ENCODE peak calls at places on chromosomes 12 and 14, in seven cellular contexts. G is cardiac fibroblast, H is gastrocnemius medialis, Y is WTC11, S is neural progenitor cell, L is bronchial epithelial cell, I is WERI-Rb-1. X is an unnamed sample.

GRCh38 chr14:20732950-20733650 is 12.6 kb upstream of the EDDM3A start:
- DNase-seq in G (no peak), H (peak), Y (no peak), S (no peak), L (no peak), I (no peak), X (no peak)

GRCh38 chr12:14846878-14847580 is 3.7 kb upstream of the ART4 start:
- DNase-seq in G (no peak), H (no peak), Y (no peak), S (no peak), L (no peak), I (no peak), X (no peak)

GRCh38 chr12:90959538-90960139 is 4.7 kb upstream of the CCER1 start:
- DNase-seq in G (peak), H (no peak), Y (no peak), S (peak), L (peak), I (peak), X (peak)

GRCh38 chr12:95262808-95263207 is 45.2 kb downstream of the VEZT start:
- DNase-seq in G (peak), H (no peak), Y (no peak), S (no peak), L (peak), I (no peak), X (peak)

GRCh38 chr14:63928744-63929174 is 76.0 kb downstream of the SYNE2 start:
- DNase-seq in G (peak), H (no peak), Y (no peak), S (no peak), L (no peak), I (no peak), X (no peak)

GRCh38 chr12:106774808-106775524 is 484 bp downstream of the RIC8B start:
- DNase-seq in G (no peak), H (no peak), Y (no peak), S (no peak), L (no peak), I (no peak), X (no peak)

GRCh38 chr12:24072302-24072701 is 122.8 kb upstream of the SOX5 start:
- DNase-seq in G (no peak), H (no peak), Y (no peak), S (no peak), L (no peak), I (no peak), X (no peak)

GRCh38 chr14:102028733-102029132 is 58.1 kb downstream of the HSP90AA1 start:
- DNase-seq in G (peak), H (no peak), Y (no peak), S (no peak), L (peak), I (peak), X (no peak)

GRCh38 chr12:83893101-83893500 is 1019.5 kb downstream of the SLC6A15 start:
- DNase-seq in G (no peak), H (no peak), Y (no peak), S (no peak), L (no peak), I (no peak), X (no peak)

GRCh38 chr12:11869406-11869805 is 201.3 kb upstream of the BCL2L14 start:
- DNase-seq in G (no peak), H (no peak), Y (no peak), S (no peak), L (no peak), I (no peak), X (no peak)

GRCh38 chr12:52233462-52234141 is 559 bp downstream of the KRT7 start:
- DNase-seq in G (no peak), H (no peak), Y (peak), S (peak), L (no peak), I (no peak), X (no peak)

GRCh38 chr14:64974563-64974962 is 2.4 kb upstream of the RAB15 start:
- DNase-seq in G (no peak), H (no peak), Y (peak), S (peak), L (no peak), I (no peak), X (no peak)

GRCh38 chr14:35783699-35784098 is 25.4 kb downstream of the RALGAPA1 start:
- DNase-seq in G (no peak), H (no peak), Y (no peak), S (no peak), L (no peak), I (no peak), X (no peak)

GRCh38 chr14:89540830-89541470 is 123.9 kb upstream of the FOXN3 start:
- DNase-seq in G (peak), H (no peak), Y (no peak), S (no peak), L (peak), I (no peak), X (no peak)

GRCh38 chr12:54227376-54227775 is 38.6 kb upstream of the SMUG1 start:
- DNase-seq in G (no peak), H (no peak), Y (no peak), S (no peak), L (no peak), I (no peak), X (no peak)

GRCh38 chr14:67532998-67533753 is at the start of gene PLEKHH1:
- DNase-seq in G (peak), H (peak), Y (peak), S (peak), L (peak), I (peak), X (peak)

GRCh38 chr12:92030618-92031017 is 115.0 kb downstream of the BTG1 start:
- DNase-seq in G (peak), H (peak), Y (no peak), S (no peak), L (no peak), I (no peak), X (no peak)

GRCh38 chr14:92897922-92898599 is 24.9 kb upstream of the CHGA start:
- DNase-seq in G (no peak), H (no peak), Y (no peak), S (no peak), L (no peak), I (no peak), X (no peak)

GRCh38 chr14:80636071-80636470 is 305.5 kb downstream of the CEP128 start:
- DNase-seq in G (peak), H (no peak), Y (no peak), S (peak), L (peak), I (no peak), X (no peak)

GRCh38 chr12:113109872-113110623 is 25.5 kb downstream of the RASAL1 start:
- DNase-seq in G (no peak), H (no peak), Y (no peak), S (no peak), L (no peak), I (no peak), X (no peak)

GRCh38 chr14:54627718-54628345 is 60.9 kb downstream of the SAMD4A start:
- DNase-seq in G (peak), H (peak), Y (no peak), S (peak), L (no peak), I (no peak), X (peak)

GRCh38 chr14:51554953-51555352 is 96.8 kb upstream of the FRMD6 start:
- DNase-seq in G (peak), H (no peak), Y (no peak), S (peak), L (no peak), I (no peak), X (no peak)

GRCh38 chr14:36515896-36516718 is 3.9 kb downstream of the NKX2-1 start:
- DNase-seq in G (no peak), H (no peak), Y (no peak), S (no peak), L (no peak), I (no peak), X (no peak)

GRCh38 chr14:89444536-89445125 is 27.6 kb upstream of the FOXN3 start:
- DNase-seq in G (peak), H (no peak), Y (no peak), S (no peak), L (no peak), I (no peak), X (no peak)

GRCh38 chr12:94761559-94761958 is 111.2 kb upstream of the TMCC3 start:
- DNase-seq in G (peak), H (no peak), Y (no peak), S (no peak), L (peak), I (no peak), X (no peak)

GRCh38 chr12:76290963-76291859 is 57.0 kb downstream of the BBS10 start:
- DNase-seq in G (peak), H (no peak), Y (no peak), S (no peak), L (no peak), I (no peak), X (no peak)

GRCh38 chr14:54354096-54354495 is 42.7 kb upstream of the CDKN3 start:
- DNase-seq in G (no peak), H (no peak), Y (no peak), S (no peak), L (no peak), I (no peak), X (no peak)

GRCh38 chr12:110531741-110532333 is 29.7 kb downstream of the RAD9B start:
- DNase-seq in G (peak), H (no peak), Y (no peak), S (no peak), L (peak), I (no peak), X (no peak)

GRCh38 chr12:61894168-61894567 is 366.0 kb upstream of the USP15 start:
- DNase-seq in G (no peak), H (no peak), Y (no peak), S (no peak), L (no peak), I (no peak), X (no peak)

GRCh38 chr14:22545842-22546721 is 42.9 kb downstream of the DAD1 start:
- DNase-seq in G (peak), H (no peak), Y (no peak), S (peak), L (peak), I (no peak), X (peak)
- TF ChIP-seq CTCF in G (no peak), H (no peak), Y (no peak), S (no peak), L (no peak), I (no peak), X (no peak)

DNA sequence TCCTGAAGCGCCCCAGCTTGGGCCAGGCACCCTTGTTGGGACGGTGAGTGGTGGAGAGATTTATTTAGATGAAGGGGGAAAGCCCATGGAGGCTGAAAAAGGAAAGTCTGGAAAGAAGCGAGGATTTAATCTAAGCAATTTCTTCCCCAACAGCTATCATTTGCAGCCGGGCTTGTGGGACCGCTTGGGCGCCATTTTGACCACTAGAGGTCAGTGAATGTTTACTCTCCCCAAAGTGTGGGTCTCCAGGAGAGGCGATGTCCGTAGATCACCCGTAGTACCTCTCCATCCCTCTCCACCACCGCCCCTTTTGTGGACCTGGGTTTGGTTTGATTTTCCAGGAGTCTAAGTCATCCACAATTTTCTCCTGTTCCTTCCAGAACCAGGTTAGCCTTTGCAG is 91.2 kb upstream of the PARP11 start:
- DNase-seq in G (no peak), H (no peak), Y (peak), S (peak), L (no peak), I (peak), X (peak)
- TF ChIP-seq CTCF in G (no peak), H (no peak), Y (peak), S (peak), L (no peak), I (peak), X (no peak)

GRCh38 chr14:40199101-40199500 is 766.9 kb upstream of the FBXO33 start:
- DNase-seq in G (no peak), H (no peak), Y (no peak), S (no peak), L (no peak), I (no peak), X (no peak)
- TF ChIP-seq CTCF in G (no peak), H (no peak), Y (no peak), S (no peak), L (no peak), I (no peak), X (no peak)

GRCh38 chr12:120713861-120714482 is 3.7 kb downstream of the UNC119B start:
- DNase-seq in G (peak), H (peak), Y (peak), S (peak), L (peak), I (peak), X (peak)
- TF ChIP-seq CTCF in G (peak), H (peak), Y (peak), S (peak), L (peak), I (peak), X (peak)

DNA sequence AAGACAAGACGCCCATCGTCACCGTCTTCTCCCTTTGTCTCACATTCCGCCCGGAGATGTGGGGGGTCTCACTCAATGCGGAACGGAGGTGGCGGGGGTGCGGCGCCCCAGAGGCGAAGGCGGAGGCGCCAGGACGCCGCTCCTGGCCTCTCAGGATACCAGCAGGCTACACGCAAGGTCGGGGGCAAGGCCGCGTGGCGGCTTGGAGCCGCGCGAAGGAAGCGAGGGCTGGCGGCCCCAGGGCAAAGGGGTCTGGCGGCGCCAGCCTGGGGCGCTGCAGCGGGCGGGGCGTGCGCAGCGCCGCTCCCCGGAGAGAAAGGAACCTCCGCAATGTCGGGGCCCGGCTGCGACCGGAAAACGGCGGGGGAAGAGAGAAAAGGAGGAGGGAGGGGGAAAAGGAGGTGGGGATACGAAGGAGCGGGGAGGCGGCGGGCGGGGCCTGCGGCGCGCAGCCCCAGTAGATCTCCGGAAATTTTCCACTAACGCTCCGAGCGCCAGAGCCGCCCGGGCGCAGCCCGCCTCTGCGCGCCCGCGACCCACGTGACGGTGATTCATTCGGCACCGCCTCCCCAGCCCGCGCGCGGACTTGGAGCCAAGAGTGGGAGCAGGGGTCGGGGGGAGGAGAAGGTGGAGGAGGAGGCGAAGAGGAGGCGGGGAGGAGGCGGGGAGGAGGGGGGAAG is 10.5 kb upstream of the SLC38A2 start:
- DNase-seq in G (peak), H (peak), Y (peak), S (peak), L (peak), I (peak), X (peak)
- TF ChIP-seq CTCF in G (no peak), H (no peak), Y (no peak), S (peak), L (no peak), I (peak), X (no peak)